ENCODE peak calls at places on chromosomes 6 and 20, in four cellular contexts. Y is stomach, O is cerebellar cortex, S is non-pigmented ciliary epithelial cell. C is an unnamed sample.

GRCh38 chr6:146775227-146775626 is 176.5 kb downstream of the ADGB start:
- DNase-seq in Y (no peak), O (peak; percentile 3), S (no peak), C (no peak)

GRCh38 chr6:166633732-166634535 is 6.9 kb upstream of the RPS6KA2 start:
- DNase-seq in Y (no peak), O (no peak), S (no peak), C (no peak)

GRCh38 chr6:152301021-152301805 is 335.9 kb downstream of the SYNE1 start:
- DNase-seq in Y (no peak), O (no peak), S (no peak), C (peak; percentile 5)

GRCh38 chr6:102488729-102489128 is 1095.2 kb downstream of the GRIK2 start:
- DNase-seq in Y (no peak), O (no peak), S (peak; percentile 23), C (no peak)

GRCh38 chr20:32474967-32475819 is 109.9 kb downstream of the NOL4L start:
- DNase-seq in Y (peak; percentile 90), O (peak; percentile 42), S (peak; percentile 76), C (peak; percentile 87)

GRCh38 chr6:45614488-45615285 is 237.0 kb upstream of the SUPT3H start:
- DNase-seq in Y (no peak), O (no peak), S (no peak), C (peak; percentile 28)

GRCh38 chr6:170187669-170188566 is 103.0 kb downstream of the DLL1 start:
- DNase-seq in Y (no peak), O (no peak), S (no peak), C (no peak)

GRCh38 chr6:136012948-136013347 is 161.4 kb downstream of the PDE7B start:
- DNase-seq in Y (no peak), O (no peak), S (no peak), C (no peak)

GRCh38 chr6:71733970-71734899 is 152.1 kb upstream of the RIMS1 start:
- DNase-seq in Y (no peak), O (peak; percentile 98), S (no peak), C (no peak)

GRCh38 chr20:48584391-48585249 is 243.2 kb downstream of the PREX1 start:
- DNase-seq in Y (peak; percentile 55), O (no peak), S (no peak), C (no peak)

GRCh38 chr6:152635949-152636674 is 1.1 kb downstream of the SYNE1 start:
- DNase-seq in Y (no peak), O (peak; percentile 96), S (no peak), C (no peak)

GRCh38 chr20:24206995-24207394 is 218.4 kb upstream of the GGTLC1 start:
- DNase-seq in Y (no peak), O (no peak), S (peak; percentile 36), C (no peak)

GRCh38 chr20:4227085-4227821 is 211.9 kb upstream of the RNF24 start:
- DNase-seq in Y (no peak), O (no peak), S (no peak), C (peak; percentile 48)

GRCh38 chr20:36481380-36482043 is 59.8 kb upstream of the MYL9 start:
- DNase-seq in Y (no peak), O (no peak), S (no peak), C (no peak)

GRCh38 chr6:150783818-150784217 is 81.7 kb upstream of the MTHFD1L start:
- DNase-seq in Y (no peak), O (no peak), S (no peak), C (no peak)

GRCh38 chr20:57678340-57678739 is 31.5 kb downstream of the PMEPA1 start:
- DNase-seq in Y (no peak), O (peak; percentile 0), S (no peak), C (no peak)

GRCh38 chr6:11769244-11769643 is 9.4 kb downstream of the ADTRP start:
- DNase-seq in Y (no peak), O (peak; percentile 13), S (no peak), C (no peak)

GRCh38 chr6:167547751-167548150 is 222.9 kb downstream of the TTLL2 start:
- DNase-seq in Y (no peak), O (no peak), S (no peak), C (no peak)

GRCh38 chr6:53241936-53242335 is 93.3 kb upstream of the GCM1 start:
- DNase-seq in Y (no peak), O (no peak), S (no peak), C (no peak)

GRCh38 chr20:32970973-32971300 is 33.3 kb downstream of the SUN5 start:
- DNase-seq in Y (no peak), O (no peak), S (no peak), C (no peak)

GRCh38 chr6:148771212-148771601 is 24.4 kb downstream of the UST start:
- DNase-seq in Y (peak; percentile 72), O (peak; percentile 91), S (no peak), C (peak; percentile 15)

GRCh38 chr6:53765270-53765669 is 29.5 kb upstream of the LRRC1 start:
- DNase-seq in Y (no peak), O (no peak), S (no peak), C (peak; percentile 25)

GRCh38 chr20:40706977-40707582 is 18.0 kb upstream of the MAFB start:
- DNase-seq in Y (no peak), O (no peak), S (no peak), C (no peak)

GRCh38 chr6:16198061-16198705 is 40.2 kb upstream of the GMPR start:
- DNase-seq in Y (no peak), O (no peak), S (no peak), C (no peak)

GRCh38 chr6:131924881-131925474 is 26.2 kb downstream of the CCN2 start:
- DNase-seq in Y (no peak), O (peak; percentile 46), S (no peak), C (peak; percentile 62)

GRCh38 chr20:37944456-37944981 is 41.6 kb downstream of the VSTM2L start:
- DNase-seq in Y (peak; percentile 21), O (no peak), S (no peak), C (no peak)

GRCh38 chr6:56484669-56485068 is 158.0 kb downstream of the DST start:
- DNase-seq in Y (no peak), O (no peak), S (no peak), C (no peak)

GRCh38 chr6:170516783-170517616 is 36.1 kb downstream of the PSMB1 start:
- DNase-seq in Y (peak; percentile 52), O (peak; percentile 42), S (peak; percentile 42), C (peak; percentile 50)

GRCh38 chr6:53517021-53517420 is 27.9 kb downstream of the GCLC start:
- DNase-seq in Y (no peak), O (no peak), S (no peak), C (no peak)

C was measured in LoVo.